ENCODE peak calls at places on chromosome 22, in four cellular contexts. L, V, B and P are unnamed samples. For H3K4me1, the result is how much of the 10 kb centered on the place peaks cover.

GRCh38 chr22:33519974-33520903 is 400.0 kb downstream of the LARGE1 start:
- DNase-seq in L (no peak), V (no peak), B (no peak), P (no peak)

GRCh38 chr22:42961815-42962214 is 53.1 kb downstream of the PACSIN2 start:
- DNase-seq in L (no peak), V (no peak), B (no peak), P (no peak)

GRCh38 chr22:21646608-21647590 is 4.8 kb downstream of the SDF2L1 start:
- DNase-seq in L (peak), V (peak), B (peak), P (peak)

GRCh38 chr22:23063539-23064380 is 6.6 kb upstream of the GNAZ start:
- DNase-seq in L (peak), V (no peak), B (no peak), P (no peak)

GRCh38 chr22:22519591-22519990 is 479 bp downstream of the ZNF280A start:
- DNase-seq in L (no peak), V (no peak), B (no peak), P (no peak)

GRCh38 chr22:34845391-34845790 is 220.6 kb upstream of the ISX start:
- DNase-seq in L (no peak), V (no peak), B (no peak), P (no peak)

GRCh38 chr22:21713428-21714058 is 22.1 kb downstream of the YPEL1 start:
- DNase-seq in L (no peak), V (no peak), B (no peak), P (no peak)

GRCh38 chr22:36097880-36098279 is 62.7 kb downstream of the APOL3 start:
- DNase-seq in L (no peak), V (no peak), B (no peak), P (no peak)

GRCh38 chr22:35191412-35191811 is 65.9 kb upstream of the HMGXB4 start:
- DNase-seq in L (no peak), V (peak), B (peak), P (no peak)

GRCh38 chr22:43745783-43746356 is 66.2 kb downstream of the EFCAB6 start:
- DNase-seq in L (no peak), V (no peak), B (no peak), P (no peak)

GRCh38 chr22:46815896-46816721 is 53.7 kb downstream of the TBC1D22A start:
- DNase-seq in L (no peak), V (peak), B (no peak), P (no peak)

GRCh38 chr22:44407404-44408226 is 90.4 kb downstream of the RTL6 start:
- DNase-seq in L (peak), V (no peak), B (no peak), P (no peak)

GRCh38 chr22:46791201-46791731 is 28.8 kb downstream of the TBC1D22A start:
- DNase-seq in L (no peak), V (peak), B (no peak), P (no peak)

GRCh38 chr22:17239156-17239701 is 20.0 kb upstream of the ADA2 start:
- DNase-seq in L (no peak), V (no peak), B (no peak), P (no peak)

GRCh38 chr22:40040927-40041326 is 46.2 kb downstream of the FAM83F start:
- DNase-seq in L (peak), V (no peak), B (no peak), P (peak)

GRCh38 chr22:46533434-46533833 is 4.0 kb downstream of the CELSR1 start:
- DNase-seq in L (peak), V (no peak), B (no peak), P (no peak)

GRCh38 chr22:30934053-30934452 is 34.5 kb downstream of the MORC2 start:
- DNase-seq in L (no peak), V (no peak), B (no peak), P (no peak)

GRCh38 chr22:43956383-43956782 is 1.1 kb downstream of the SAMM50 start:
- DNase-seq in L (no peak), V (no peak), B (no peak), P (no peak)

GRCh38 chr22:44369241-44369652 is 56.5 kb upstream of the SHISAL1 start:
- DNase-seq in L (no peak), V (no peak), B (no peak), P (no peak)

GRCh38 chr22:37165066-37165465 is 15.3 kb upstream of the IL2RB start:
- DNase-seq in L (no peak), V (no peak), B (no peak), P (no peak)

GRCh38 chr22:45102896-45103420 is 60.8 kb upstream of the NUP50 start:
- DNase-seq in L (no peak), V (no peak), B (no peak), P (no peak)

GRCh38 chr22:43852605-43853327 is 9.5 kb downstream of the SULT4A1 start:
- DNase-seq in L (peak), V (no peak), B (no peak), P (no peak)

GRCh38 chr22:44888491-44888941 is 121.3 kb downstream of the PHF21B start:
- DNase-seq in L (peak), V (no peak), B (no peak), P (no peak)

GRCh38 chr22:43616645-43617044 is 195.5 kb downstream of the EFCAB6 start:
- DNase-seq in L (no peak), V (no peak), B (no peak), P (no peak)

GRCh38 chr22:36325163-36326031 is 62.4 kb downstream of the MYH9 start:
- DNase-seq in L (no peak), V (peak), B (no peak), P (no peak)

GRCh38 chr22:45224988-45225731 is 15.5 kb downstream of the KIAA0930 start:
- DNase-seq in L (no peak), V (no peak), B (no peak), P (no peak)

GRCh38 chr22:43128928-43129424 is 14.2 kb downstream of the MCAT start:
- DNase-seq in L (no peak), V (no peak), B (no peak), P (no peak)

GRCh38 chr22:38501797-38502672 is 4.1 kb downstream of the DDX17 start:
- DNase-seq in L (no peak), V (no peak), B (no peak), P (no peak)

GRCh38 chr22:38504731-38505594 is 1.1 kb downstream of the DDX17 start:
- DNase-seq in L (no peak), V (peak), B (no peak), P (peak)

GRCh38 chr22:38506118-38506962 is at the start of gene DDX17:
- DNase-seq in L (peak), V (peak), B (peak), P (peak)

GRCh38 chr22:38503021-38503420 is 3.1 kb downstream of the DDX17 start:
- DNase-seq in L (no peak), V (no peak), B (no peak), P (no peak)

DNA sequence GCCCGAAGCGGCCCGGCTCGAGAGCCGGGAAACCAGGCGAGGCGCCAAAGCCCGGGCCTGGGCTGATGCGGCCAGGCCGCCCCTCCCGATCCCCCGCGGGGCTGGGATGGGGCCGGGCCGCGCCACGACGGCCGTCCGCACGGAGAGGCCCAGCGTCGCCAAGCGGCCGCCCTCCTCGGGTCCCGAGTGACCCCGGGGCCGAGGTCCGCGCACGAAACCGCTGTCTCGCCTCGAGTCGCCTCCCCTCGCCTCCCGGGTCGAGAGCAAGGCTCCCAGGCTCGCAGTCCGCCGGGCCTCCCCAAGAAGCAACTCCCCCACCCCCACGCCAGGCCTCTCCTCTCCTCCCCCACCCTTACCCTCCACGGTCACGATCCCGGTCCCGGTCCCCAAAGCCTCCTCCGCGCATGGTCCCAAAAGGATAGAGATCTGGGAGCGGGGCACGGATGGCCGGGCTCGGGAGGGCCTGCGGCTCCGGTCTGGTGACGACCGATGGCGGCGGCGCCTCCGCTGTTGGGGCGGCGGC is 455 bp downstream of the DDX17 start:
- DNase-seq in L (peak), V (peak), B (no peak), P (peak)
- TF ChIP-seq POLR2A in L (peak), V (no peak), B (no peak), P (peak)

DNA sequence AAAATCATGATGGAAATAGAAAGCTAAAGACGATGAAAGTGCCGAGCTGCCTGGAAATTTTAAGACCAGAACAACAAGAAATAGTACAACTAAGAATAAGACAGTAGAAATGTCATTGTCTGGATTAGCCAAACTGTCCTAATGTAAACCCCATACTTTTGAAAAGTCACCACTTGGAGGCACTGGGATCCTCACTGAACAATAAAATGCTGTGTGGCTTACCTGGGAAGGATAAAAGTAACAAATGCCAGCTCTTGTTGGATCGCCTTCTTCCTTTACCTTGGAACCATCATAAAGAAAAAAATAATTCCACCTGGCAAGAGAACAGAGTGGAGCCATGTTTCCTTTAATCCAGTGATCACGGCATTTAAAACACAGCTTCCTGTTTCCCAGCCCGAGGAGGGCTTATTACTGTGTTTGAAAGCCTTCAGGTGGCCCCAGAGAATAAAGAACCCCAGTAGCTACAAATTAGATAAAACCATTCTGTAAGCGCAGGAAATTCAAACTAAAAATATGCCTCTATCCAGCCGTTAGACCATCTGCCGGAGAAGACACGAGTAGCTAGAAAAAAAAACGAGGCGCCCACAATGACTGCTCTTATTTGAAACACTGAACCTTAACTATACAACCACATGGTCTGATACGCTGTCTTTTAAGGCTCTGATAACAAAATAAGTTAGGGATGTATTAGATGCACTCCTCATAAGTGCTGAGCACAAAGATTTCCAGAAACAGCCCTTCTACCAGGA is 4.4 kb downstream of the HPS4 start:
- DNase-seq in L (no peak), V (no peak), B (no peak), P (no peak)
- H3K4me3 ChIP-seq in L (peak), V (no peak), B (no peak), P (peak)

DNA sequence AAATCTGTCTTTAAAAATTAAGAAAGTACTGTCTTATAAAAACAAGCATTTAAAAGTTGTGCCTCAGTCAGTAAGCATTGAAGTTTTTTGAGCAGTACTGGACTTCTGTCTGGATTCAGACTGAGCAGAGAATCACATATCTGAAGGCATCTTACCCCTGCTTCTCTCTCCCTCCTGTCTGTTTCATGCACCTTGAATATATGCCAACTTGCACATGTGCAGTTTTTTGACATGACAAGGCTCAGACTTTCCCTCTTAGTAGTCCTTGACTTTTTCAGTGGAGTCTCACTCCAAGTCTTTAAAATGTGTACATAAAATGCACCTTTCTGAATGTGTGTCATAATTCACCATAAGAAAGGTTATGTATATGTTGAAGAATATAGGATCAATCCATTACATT is 19.8 kb downstream of the SPECC1L start:
- DNase-seq in L (no peak), V (peak), B (no peak), P (no peak)
- H3K4me1 ChIP-seq in L (under half), V (under half), B (under half), P (half or more)

GRCh38 chr22:20111689-20112622 is 3.9 kb upstream of the RANBP1 start:
- DNase-seq in L (no peak), V (no peak), B (no peak), P (no peak)
- TF ChIP-seq POLR2A in L (no peak), V (no peak), B (no peak), P (no peak)

DNA sequence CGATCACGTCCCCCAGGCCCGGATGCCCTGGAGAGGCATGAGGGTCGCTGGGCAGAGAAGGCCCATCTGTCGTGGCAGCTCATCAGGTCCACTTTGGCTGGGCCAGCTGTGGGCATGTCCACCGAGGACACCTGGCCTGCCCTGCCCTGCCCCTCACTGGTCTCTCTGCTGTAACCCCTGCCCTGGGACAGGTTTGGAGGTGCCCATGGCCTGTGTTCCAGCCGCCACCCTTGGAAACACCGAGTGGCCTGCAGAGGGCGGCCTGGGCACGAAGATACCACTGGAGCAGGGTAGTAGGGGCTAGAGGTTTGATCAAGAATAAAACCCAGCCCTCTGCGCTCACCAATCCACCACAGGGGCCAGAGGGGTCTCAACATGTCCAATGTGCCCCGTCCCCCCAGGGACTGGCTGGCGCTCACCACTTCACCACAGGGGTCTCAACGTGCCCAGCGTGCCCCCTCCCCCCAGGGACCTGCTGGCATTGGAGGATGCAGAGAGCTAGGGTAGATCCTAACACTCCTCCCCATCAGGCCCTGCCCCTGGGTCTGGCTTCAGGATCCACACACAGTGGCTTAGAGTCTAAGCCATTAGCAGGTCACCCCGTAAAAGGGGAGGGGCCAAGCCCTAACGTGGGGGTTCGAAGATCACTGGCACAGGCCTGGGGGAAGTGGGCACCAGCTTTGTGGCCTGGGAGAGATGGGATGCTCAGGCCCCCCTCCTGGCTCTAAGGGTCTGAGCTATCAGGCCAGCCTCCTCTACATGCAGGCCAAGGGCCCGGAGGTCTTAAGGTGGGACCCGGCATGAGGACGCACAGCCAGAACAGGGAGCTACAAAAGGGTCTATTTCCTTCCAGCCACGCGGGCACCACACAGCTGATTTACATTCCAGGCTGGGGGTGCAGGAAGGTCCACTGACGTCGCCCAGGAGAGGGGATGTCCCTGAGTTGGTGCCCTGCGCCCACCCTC is 1.3 kb upstream of the HDAC10 start:
- DNase-seq in L (peak), V (peak), B (no peak), P (peak)
- H3K4me3 ChIP-seq in L (peak), V (no peak), B (no peak), P (no peak)

GRCh38 chr22:29314074-29314473 is 1.4 kb downstream of the RASL10A start:
- DNase-seq in L (no peak), V (no peak), B (no peak), P (no peak)

GRCh38 chr22:29319072-29319471 is 3.6 kb upstream of the RASL10A start:
- DNase-seq in L (no peak), V (no peak), B (no peak), P (no peak)

GRCh38 chr22:29314537-29315285 is 786 bp downstream of the RASL10A start:
- DNase-seq in L (peak), V (no peak), B (no peak), P (no peak)

GRCh38 chr22:29315286-29316195 is at the start of gene RASL10A:
- DNase-seq in L (no peak), V (no peak), B (no peak), P (no peak)

DNA sequence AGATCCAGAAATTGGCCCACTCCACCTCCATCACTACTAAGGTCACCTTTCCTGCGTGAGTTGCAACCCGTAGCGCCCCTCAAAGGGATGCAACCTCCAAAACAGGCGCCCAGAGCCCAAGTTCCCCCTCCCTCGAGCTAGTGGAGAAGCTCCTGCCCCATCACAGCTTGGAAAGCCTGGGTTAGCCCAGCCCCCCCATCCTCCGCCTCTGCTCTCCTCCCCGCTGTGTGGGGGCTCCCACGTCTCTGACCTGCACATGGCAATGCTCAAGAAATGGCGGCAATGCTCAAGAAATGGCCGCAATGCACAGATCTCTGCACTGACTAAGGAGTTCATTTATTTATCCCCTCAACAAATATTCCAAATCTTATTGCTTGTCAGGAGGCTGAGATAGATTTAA is 932 bp upstream of the RASL10A start:
- DNase-seq in L (no peak), V (no peak), B (no peak), P (no peak)
- H3K4me1 ChIP-seq in L (under half), V (under half), B (under half), P (under half)

GRCh38 chr22:25781801-25782200 is 39.8 kb downstream of the MYO18B start:
- DNase-seq in L (no peak), V (no peak), B (no peak), P (no peak)

GRCh38 chr22:25782831-25783230 is 40.8 kb downstream of the MYO18B start:
- DNase-seq in L (no peak), V (no peak), B (no peak), P (no peak)

GRCh38 chr22:25791556-25791955 is 49.6 kb downstream of the MYO18B start:
- DNase-seq in L (no peak), V (no peak), B (no peak), P (no peak)

GRCh38 chr22:25783856-25784255 is 41.9 kb downstream of the MYO18B start:
- DNase-seq in L (no peak), V (no peak), B (no peak), P (no peak)

DNA sequence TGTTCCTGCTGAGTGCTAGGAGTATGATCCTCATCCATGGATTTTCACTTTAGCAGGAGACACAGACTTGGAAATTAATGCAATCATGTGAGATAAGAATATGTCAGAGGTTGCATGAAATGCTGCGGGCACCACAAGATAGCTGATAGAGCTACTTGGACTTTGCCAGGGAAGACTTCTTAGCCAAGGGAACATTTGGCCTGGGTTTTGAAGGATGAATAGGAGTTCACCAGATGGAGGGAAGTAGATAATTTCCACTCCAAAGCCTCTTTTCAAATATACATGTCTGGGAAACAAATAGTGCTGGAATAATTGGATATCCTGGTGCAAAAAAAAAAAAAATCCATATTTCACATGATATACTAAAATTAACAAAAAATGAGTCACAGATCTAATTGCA is 44.2 kb downstream of the MYO18B start:
- DNase-seq in L (no peak), V (no peak), B (no peak), P (no peak)
- TF ChIP-seq POLR2A in L (no peak), V (no peak), B (no peak), P (no peak)

DNA sequence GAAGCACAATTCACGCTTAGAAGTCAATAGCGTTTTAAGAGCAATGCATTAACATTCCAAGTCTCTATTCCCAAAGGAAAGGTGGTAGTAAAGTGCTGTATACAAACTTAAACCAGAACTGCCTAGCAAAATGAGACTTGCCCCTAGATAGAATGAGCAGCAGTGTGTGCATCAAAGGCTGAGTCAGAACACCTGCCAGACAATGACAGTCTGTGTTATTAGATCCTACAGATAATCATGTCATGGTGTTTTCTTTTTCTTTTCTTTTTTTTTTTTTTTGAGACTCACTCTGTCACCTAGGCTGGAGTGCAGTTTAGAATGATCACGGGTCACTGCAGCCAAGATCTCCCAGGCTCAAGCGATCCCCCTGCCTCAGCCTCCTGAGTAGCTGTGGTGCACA is 1.6 kb downstream of the RTCB start:
- DNase-seq in L (no peak), V (no peak), B (no peak), P (no peak)
- H3K4me3 ChIP-seq in L (peak), V (no peak), B (peak), P (peak)